ENCODE peak calls at places on chromosomes 2 and 18, in seven cellular contexts. One of them, this sample, is unnamed.

GRCh38 chr2:3210257-3210656 is 167.4 kb downstream of the EIPR1 start:
- DNase-seq in transverse colon: no peak
- DNase-seq in GM10248: no peak
- DNase-seq in ascending aorta: no peak
- DNase-seq in H9: no peak
- DNase-seq in bronchial epithelial cell: no peak
- DNase-seq in fibroblast of pulmonary artery: no peak
- DNase-seq in this sample: no peak

GRCh38 chr18:31992836-31993575 is 25.6 kb upstream of the RNF125 start:
- DNase-seq in H9: peak; percentile 59
- DNase-seq in GM10248: no peak
- DNase-seq in bronchial epithelial cell: no peak
- DNase-seq in transverse colon: no peak
- DNase-seq in ascending aorta: no peak
- DNase-seq in fibroblast of pulmonary artery: peak; percentile 24
- DNase-seq in this sample: no peak

GRCh38 chr2:96329870-96330269 is 4.8 kb downstream of the ITPRIPL1 start:
- DNase-seq in bronchial epithelial cell: no peak
- DNase-seq in GM10248: no peak
- DNase-seq in H9: no peak
- DNase-seq in transverse colon: no peak
- DNase-seq in ascending aorta: no peak
- DNase-seq in fibroblast of pulmonary artery: no peak
- DNase-seq in this sample: no peak

GRCh38 chr18:23599809-23600208 is 13.5 kb upstream of the NPC1 start:
- DNase-seq in fibroblast of pulmonary artery: no peak
- DNase-seq in ascending aorta: no peak
- DNase-seq in GM10248: no peak
- DNase-seq in H9: no peak
- DNase-seq in transverse colon: no peak
- DNase-seq in bronchial epithelial cell: no peak
- DNase-seq in this sample: no peak

GRCh38 chr2:46363535-46364170 is 66.4 kb downstream of the EPAS1 start:
- DNase-seq in ascending aorta: no peak
- DNase-seq in fibroblast of pulmonary artery: peak; percentile 82
- DNase-seq in bronchial epithelial cell: peak; percentile 53
- DNase-seq in H9: no peak
- DNase-seq in GM10248: no peak
- DNase-seq in transverse colon: no peak
- DNase-seq in this sample: no peak

GRCh38 chr2:45043171-45043570 is 33.9 kb upstream of the SIX2 start:
- DNase-seq in bronchial epithelial cell: no peak
- DNase-seq in transverse colon: peak; percentile 65
- DNase-seq in GM10248: no peak
- DNase-seq in fibroblast of pulmonary artery: no peak
- DNase-seq in H9: no peak
- DNase-seq in ascending aorta: no peak
- DNase-seq in this sample: no peak

GRCh38 chr2:15058628-15059157 is 426.2 kb downstream of the LRATD1 start:
- DNase-seq in ascending aorta: no peak
- DNase-seq in H9: no peak
- DNase-seq in bronchial epithelial cell: no peak
- DNase-seq in transverse colon: no peak
- DNase-seq in GM10248: no peak
- DNase-seq in fibroblast of pulmonary artery: no peak
- DNase-seq in this sample: no peak

GRCh38 chr2:180679693-180680092 is 300.7 kb upstream of the UBE2E3 start:
- DNase-seq in ascending aorta: no peak
- DNase-seq in fibroblast of pulmonary artery: peak; percentile 54
- DNase-seq in bronchial epithelial cell: peak; percentile 28
- DNase-seq in transverse colon: no peak
- DNase-seq in GM10248: no peak
- DNase-seq in H9: peak; percentile 55
- DNase-seq in this sample: no peak

GRCh38 chr2:103738626-103739025 is 976.8 kb downstream of the TMEM182 start:
- DNase-seq in ascending aorta: no peak
- DNase-seq in H9: no peak
- DNase-seq in bronchial epithelial cell: no peak
- DNase-seq in GM10248: no peak
- DNase-seq in fibroblast of pulmonary artery: no peak
- DNase-seq in transverse colon: no peak
- DNase-seq in this sample: no peak

GRCh38 chr2:126681505-126681904 is 25.5 kb downstream of the GYPC start:
- DNase-seq in bronchial epithelial cell: no peak
- DNase-seq in ascending aorta: no peak
- DNase-seq in H9: no peak
- DNase-seq in fibroblast of pulmonary artery: no peak
- DNase-seq in GM10248: no peak
- DNase-seq in transverse colon: no peak
- DNase-seq in this sample: no peak

GRCh38 chr2:241866896-241867631 is 2.5 kb upstream of the RTP5 start:
- DNase-seq in transverse colon: no peak
- DNase-seq in bronchial epithelial cell: no peak
- DNase-seq in GM10248: no peak
- DNase-seq in H9: no peak
- DNase-seq in fibroblast of pulmonary artery: no peak
- DNase-seq in ascending aorta: no peak
- DNase-seq in this sample: no peak

GRCh38 chr18:8279348-8279747 is 329.9 kb upstream of the RAB12 start:
- DNase-seq in bronchial epithelial cell: no peak
- DNase-seq in H9: no peak
- DNase-seq in fibroblast of pulmonary artery: no peak
- DNase-seq in transverse colon: no peak
- DNase-seq in ascending aorta: no peak
- DNase-seq in GM10248: no peak
- DNase-seq in this sample: no peak

GRCh38 chr2:197453123-197453913 is at the start of gene COQ10B:
- DNase-seq in GM10248: peak; percentile 98
- DNase-seq in transverse colon: peak; percentile 99
- DNase-seq in ascending aorta: peak; percentile 100
- DNase-seq in fibroblast of pulmonary artery: peak; percentile 100
- DNase-seq in bronchial epithelial cell: peak; percentile 99
- DNase-seq in H9: peak; percentile 100
- DNase-seq in this sample: peak; percentile 96
- TF ChIP-seq CTCF in GM10248: peak; percentile 18
- TF ChIP-seq CTCF in transverse colon: peak; percentile 10
- TF ChIP-seq CTCF in ascending aorta: no peak
- TF ChIP-seq CTCF in fibroblast of pulmonary artery: peak; percentile 24
- TF ChIP-seq CTCF in bronchial epithelial cell: peak; percentile 41
- TF ChIP-seq CTCF in H9: peak; percentile 18
- TF ChIP-seq CTCF in this sample: peak; percentile 30

DNA sequence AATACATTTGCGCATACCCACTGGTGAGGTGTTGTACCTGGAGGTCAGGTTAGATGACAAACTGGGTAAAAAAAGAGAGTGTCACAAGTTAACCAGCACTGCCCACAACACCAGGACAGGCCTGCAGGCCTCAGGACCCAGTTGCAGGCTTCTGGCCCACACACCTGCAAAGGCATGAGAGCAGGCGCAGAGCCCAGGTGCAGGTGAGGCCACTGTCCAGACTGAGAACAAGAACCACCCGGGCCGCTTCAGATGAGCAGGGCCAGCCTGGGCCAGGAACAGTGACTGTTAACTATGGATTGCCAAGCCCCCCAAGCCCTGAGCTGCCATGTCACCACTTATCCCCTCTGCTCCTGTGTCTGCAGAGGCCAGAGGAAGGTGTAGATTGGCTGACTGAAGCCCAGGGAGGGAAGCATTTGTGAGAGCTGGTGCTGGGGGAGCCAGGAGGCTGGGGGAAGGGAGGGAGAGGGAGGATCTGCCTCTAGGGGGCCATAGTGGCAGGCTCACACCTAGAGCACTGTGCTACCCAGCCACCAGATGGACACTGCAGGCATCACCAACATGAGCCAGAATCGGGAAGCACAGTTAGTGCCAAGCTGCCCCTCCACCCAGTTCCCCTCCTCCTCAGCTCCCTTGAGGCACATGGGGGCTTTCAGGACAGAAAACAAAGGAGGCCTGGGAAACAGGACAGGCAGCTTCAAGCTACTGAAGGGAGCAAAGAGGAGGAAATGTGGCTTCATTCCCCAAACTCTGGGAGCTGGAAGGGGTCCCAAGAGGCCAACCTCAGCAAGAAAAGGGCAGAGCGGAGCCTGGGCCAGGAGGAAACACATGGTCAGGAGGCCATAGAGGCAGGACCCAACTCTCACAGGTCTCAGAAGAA is 35.4 kb downstream of the SFXN5 start:
- DNase-seq in transverse colon: no peak
- DNase-seq in fibroblast of pulmonary artery: no peak
- DNase-seq in ascending aorta: no peak
- DNase-seq in H9: peak; percentile 79
- DNase-seq in bronchial epithelial cell: no peak
- DNase-seq in GM10248: no peak
- DNase-seq in this sample: no peak
- TF ChIP-seq CTCF in transverse colon: no peak
- TF ChIP-seq CTCF in fibroblast of pulmonary artery: no peak
- TF ChIP-seq CTCF in ascending aorta: no peak
- TF ChIP-seq CTCF in H9: peak; percentile 67
- TF ChIP-seq CTCF in bronchial epithelial cell: no peak
- TF ChIP-seq CTCF in GM10248: no peak
- TF ChIP-seq CTCF in this sample: no peak

DNA sequence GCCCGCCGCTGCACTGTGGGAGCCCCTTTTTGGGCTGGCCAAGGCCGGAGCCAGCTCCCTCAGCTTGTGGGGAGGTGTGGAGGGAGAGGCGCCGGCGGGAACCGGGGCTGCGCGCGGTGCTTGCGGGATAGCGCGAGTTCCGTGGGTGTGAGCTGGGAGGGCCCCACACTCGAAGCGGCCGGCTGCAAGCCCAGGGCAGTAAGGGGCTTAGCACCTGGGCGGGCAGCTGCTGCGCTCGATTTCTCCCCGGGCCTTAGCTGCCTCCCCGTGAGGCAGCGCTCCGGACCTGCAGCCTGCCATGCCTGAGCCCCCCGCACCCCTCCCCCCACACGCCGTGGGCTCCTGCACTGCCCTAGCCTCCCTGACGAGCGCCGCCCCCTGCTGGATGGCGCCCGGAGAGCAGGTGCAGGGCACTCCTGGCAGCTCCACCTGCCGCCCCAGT is 124.4 kb downstream of the CCDC178 start:
- DNase-seq in bronchial epithelial cell: no peak
- DNase-seq in H9: peak; percentile 83
- DNase-seq in GM10248: no peak
- DNase-seq in ascending aorta: no peak
- DNase-seq in transverse colon: no peak
- DNase-seq in fibroblast of pulmonary artery: no peak
- DNase-seq in this sample: no peak
- TF ChIP-seq CTCF in bronchial epithelial cell: no peak
- TF ChIP-seq CTCF in H9: peak; percentile 65
- TF ChIP-seq CTCF in GM10248: no peak
- TF ChIP-seq CTCF in ascending aorta: no peak
- TF ChIP-seq CTCF in transverse colon: no peak
- TF ChIP-seq CTCF in fibroblast of pulmonary artery: no peak
- TF ChIP-seq CTCF in this sample: no peak

GRCh38 chr2:59236723-59237122 is 995.6 kb upstream of the FANCL start:
- DNase-seq in H9: no peak
- DNase-seq in ascending aorta: no peak
- DNase-seq in transverse colon: no peak
- DNase-seq in fibroblast of pulmonary artery: peak; percentile 15
- DNase-seq in bronchial epithelial cell: peak; percentile 36
- DNase-seq in GM10248: no peak
- DNase-seq in this sample: no peak

GRCh38 chr2:59233910-59234309 is 992.8 kb upstream of the FANCL start:
- DNase-seq in bronchial epithelial cell: peak; percentile 34
- DNase-seq in fibroblast of pulmonary artery: no peak
- DNase-seq in H9: no peak
- DNase-seq in GM10248: no peak
- DNase-seq in ascending aorta: no peak
- DNase-seq in transverse colon: no peak
- DNase-seq in this sample: no peak

GRCh38 chr2:59237311-59237710 is 996.2 kb upstream of the FANCL start:
- DNase-seq in H9: no peak
- DNase-seq in GM10248: no peak
- DNase-seq in ascending aorta: no peak
- DNase-seq in transverse colon: no peak
- DNase-seq in bronchial epithelial cell: no peak
- DNase-seq in fibroblast of pulmonary artery: no peak
- DNase-seq in this sample: no peak

GRCh38 chr2:59232394-59233165 is 991.5 kb upstream of the FANCL start:
- DNase-seq in ascending aorta: no peak
- DNase-seq in transverse colon: no peak
- DNase-seq in fibroblast of pulmonary artery: no peak
- DNase-seq in bronchial epithelial cell: no peak
- DNase-seq in GM10248: peak; percentile 18
- DNase-seq in H9: no peak
- DNase-seq in this sample: no peak

GRCh38 chr2:59233448-59233847 is 992.3 kb upstream of the FANCL start:
- DNase-seq in transverse colon: no peak
- DNase-seq in bronchial epithelial cell: peak; percentile 95
- DNase-seq in H9: no peak
- DNase-seq in fibroblast of pulmonary artery: no peak
- DNase-seq in GM10248: no peak
- DNase-seq in ascending aorta: no peak
- DNase-seq in this sample: no peak
- TF ChIP-seq CTCF in transverse colon: no peak
- TF ChIP-seq CTCF in bronchial epithelial cell: no peak
- TF ChIP-seq CTCF in H9: no peak
- TF ChIP-seq CTCF in fibroblast of pulmonary artery: no peak
- TF ChIP-seq CTCF in GM10248: no peak
- TF ChIP-seq CTCF in ascending aorta: no peak
- TF ChIP-seq CTCF in this sample: no peak

DNA sequence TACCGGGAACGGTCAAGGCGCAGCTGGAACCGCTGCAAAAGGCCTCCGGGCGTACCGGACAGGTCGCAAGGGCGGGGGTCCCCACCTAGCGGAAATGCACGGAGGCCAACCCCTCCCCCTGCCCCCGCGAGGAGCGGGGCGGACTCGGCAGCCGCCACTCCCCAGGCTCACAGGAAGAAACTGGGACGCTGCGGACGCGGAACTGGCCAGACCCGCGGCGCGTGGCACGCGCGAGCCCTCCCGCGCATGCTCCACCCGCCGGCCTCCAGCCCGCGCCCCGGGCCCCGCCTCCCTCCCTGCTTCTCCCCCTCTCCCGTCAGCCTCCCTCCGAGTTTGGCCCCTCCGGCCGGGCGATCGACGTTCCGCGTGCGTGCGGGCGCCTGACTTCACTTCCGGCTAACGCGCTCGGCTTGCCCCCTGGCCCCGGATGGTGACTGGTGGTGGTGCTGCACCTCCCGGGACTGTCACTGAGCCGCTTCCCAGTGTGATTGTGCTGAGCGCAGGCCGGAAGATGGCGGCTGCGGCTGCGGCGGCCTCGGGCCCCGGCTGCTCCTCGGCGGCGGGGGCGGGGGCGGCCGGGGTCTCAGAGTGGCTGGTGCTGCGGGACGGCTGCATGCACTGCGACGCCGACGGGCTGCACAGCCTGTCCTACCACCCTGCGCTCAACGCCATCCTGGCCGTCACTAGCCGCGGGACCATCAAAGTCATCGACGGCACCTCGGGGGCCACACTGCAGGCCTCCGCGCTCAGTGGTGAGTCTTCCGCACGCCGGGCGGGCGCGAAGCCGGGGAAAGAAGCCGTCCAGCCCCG is at the start of gene BIRC6:
- DNase-seq in transverse colon: peak; percentile 98
- DNase-seq in H9: peak; percentile 97
- DNase-seq in ascending aorta: peak; percentile 99
- DNase-seq in fibroblast of pulmonary artery: peak; percentile 96
- DNase-seq in bronchial epithelial cell: peak; percentile 86
- DNase-seq in GM10248: peak; percentile 99
- DNase-seq in this sample: peak; percentile 99
- TF ChIP-seq CTCF in transverse colon: no peak
- TF ChIP-seq CTCF in H9: no peak
- TF ChIP-seq CTCF in ascending aorta: no peak
- TF ChIP-seq CTCF in fibroblast of pulmonary artery: no peak
- TF ChIP-seq CTCF in bronchial epithelial cell: no peak
- TF ChIP-seq CTCF in GM10248: no peak
- TF ChIP-seq CTCF in this sample: no peak

GRCh38 chr2:226622484-226622883 is 177.1 kb downstream of the IRS1 start:
- DNase-seq in ascending aorta: no peak
- DNase-seq in fibroblast of pulmonary artery: no peak
- DNase-seq in bronchial epithelial cell: peak; percentile 17
- DNase-seq in H9: no peak
- DNase-seq in transverse colon: no peak
- DNase-seq in GM10248: no peak
- DNase-seq in this sample: no peak
- TF ChIP-seq CTCF in ascending aorta: no peak
- TF ChIP-seq CTCF in fibroblast of pulmonary artery: peak; percentile 20
- TF ChIP-seq CTCF in bronchial epithelial cell: no peak
- TF ChIP-seq CTCF in H9: peak; percentile 59
- TF ChIP-seq CTCF in transverse colon: peak; percentile 17
- TF ChIP-seq CTCF in GM10248: no peak
- TF ChIP-seq CTCF in this sample: no peak

This sample was measured in GM13977.